ENCODE peak calls at places on chromosomes 6 and 20, in four cellular contexts. C, B, A and X are unnamed samples.

GRCh38 chr6:157709514-157709913 is 113.5 kb upstream of the SNX9 start:
- DNase-seq in C (no peak), B (no peak), A (no peak), X (no peak)

GRCh38 chr6:108476381-108476780 is 84.3 kb upstream of the FOXO3 start:
- DNase-seq in C (no peak), A (no peak), B (no peak), X (no peak)

GRCh38 chr6:56890683-56891429 is 64.1 kb upstream of the BEND6 start:
- DNase-seq in C (peak; percentile 96), B (no peak), A (no peak), X (peak; percentile 96)

GRCh38 chr20:57596358-57596757 is 23.9 kb downstream of the ZBP1 start:
- DNase-seq in C (no peak), B (no peak), A (no peak), X (no peak)

GRCh38 chr6:42459888-42460287 is 8.2 kb upstream of the TRERF1 start:
- DNase-seq in A (no peak), B (no peak), C (no peak), X (no peak)

GRCh38 chr20:61387204-61387958 is 135.3 kb downstream of the CDH4 start:
- DNase-seq in C (peak; percentile 62), B (no peak), A (no peak), X (peak; percentile 41)

GRCh38 chr20:36483919-36484808 is 57.2 kb upstream of the MYL9 start:
- DNase-seq in A (no peak), B (no peak), C (peak; percentile 73), X (peak; percentile 86)

GRCh38 chr6:113862112-113862511 is 5.0 kb downstream of the MARCKS start:
- DNase-seq in C (no peak), B (no peak), A (no peak), X (no peak)

GRCh38 chr6:41767112-41767946 is 12.4 kb downstream of the FRS3 start:
- DNase-seq in A (no peak), B (no peak), C (peak; percentile 91), X (peak; percentile 95)

GRCh38 chr6:26158581-26159416 is 71.6 kb downstream of the HFE start:
- DNase-seq in C (peak; percentile 79), A (peak; percentile 40), B (peak; percentile 65), X (peak; percentile 68)

GRCh38 chr6:6905961-6906518 is 201.7 kb upstream of the RREB1 start:
- DNase-seq in C (no peak), A (no peak), B (no peak), X (no peak)

GRCh38 chr20:50587291-50587961 is 77.2 kb downstream of the PTPN1 start:
- DNase-seq in A (no peak), C (no peak), B (no peak), X (no peak)

GRCh38 chr6:7215140-7215539 is 97.9 kb downstream of the SSR1 start:
- DNase-seq in B (no peak), C (no peak), A (no peak), X (peak; percentile 62)

GRCh38 chr20:4814696-4815252 is 93.1 kb downstream of the PRND start:
- DNase-seq in B (peak; percentile 55), A (peak; percentile 81), C (no peak), X (no peak)

GRCh38 chr6:14193524-14193923 is 76.0 kb downstream of the CD83 start:
- DNase-seq in A (no peak), C (no peak), B (no peak), X (peak; percentile 52)

GRCh38 chr6:107600936-107601335 is 111.0 kb downstream of the SOBP start:
- DNase-seq in A (no peak), B (no peak), C (peak; percentile 41), X (peak; percentile 43)

GRCh38 chr6:56956481-56956880 is 1.6 kb downstream of the BEND6 start:
- DNase-seq in C (no peak), A (no peak), B (no peak), X (no peak)

GRCh38 chr6:12000174-12000573 is 11.9 kb upstream of the HIVEP1 start:
- DNase-seq in A (no peak), C (no peak), B (no peak), X (no peak)

GRCh38 chr20:38426006-38426405 is 9.1 kb downstream of the SNHG17 start:
- DNase-seq in C (peak; percentile 98), A (no peak), B (peak; percentile 21), X (peak; percentile 95)

GRCh38 chr20:60009826-60010616 is 51.8 kb downstream of the CDH26 start:
- DNase-seq in A (no peak), C (peak; percentile 11), B (no peak), X (no peak)